ENCODE peak calls at places on chromosome 2, in ten cellular contexts. M is naive thymus-derived CD4-positive, alpha-beta T cell; J is A549; H is hepatocyte; O is ovary; S is iPS DF 6.9; P is CD4-positive, CD25-positive, alpha-beta regulatory T cell; K is heart right ventricle; B is tibial nerve; N is upper lobe of right lung. A is an unnamed sample. For H3K9me3, the result is how much of the 10 kb centered on the place peaks cover.

GRCh38 chr2:33111002-33111446 is 164.3 kb downstream of the LTBP1 start:
- DNase-seq in M (no peak), H (no peak), B (no peak), O (no peak), J (peak), K (no peak), N (no peak), P (no peak), S (no peak), A (no peak)

GRCh38 chr2:48383055-48383454 is 146.9 kb upstream of the STON1 start:
- DNase-seq in S (no peak), J (no peak), N (no peak), O (no peak), K (no peak), M (no peak), B (no peak), P (no peak), H (no peak), A (no peak)

GRCh38 chr2:221262651-221263050 is 309.5 kb downstream of the EPHA4 start:
- DNase-seq in B (no peak), M (no peak), J (no peak), K (no peak), P (no peak), H (no peak), N (no peak), O (no peak), S (no peak), A (no peak)

GRCh38 chr2:67399831-67400489 is 2.8 kb downstream of the ETAA1 start:
- DNase-seq in S (no peak), P (no peak), O (no peak), H (no peak), K (no peak), B (no peak), J (peak), M (no peak), N (no peak), A (no peak)

GRCh38 chr2:196066794-196067382 is 1.7 kb downstream of the DNAH7 start:
- DNase-seq in N (no peak), H (peak), S (no peak), K (no peak), P (no peak), B (no peak), O (no peak), J (peak), M (peak), A (no peak)

GRCh38 chr2:10778724-10779115 is 33.9 kb downstream of the PDIA6 start:
- DNase-seq in S (no peak), J (no peak), H (no peak), O (no peak), P (no peak), B (no peak), K (no peak), M (no peak), N (no peak), A (no peak)

GRCh38 chr2:24920813-24921441 is 890 bp upstream of the ADCY3 start:
- DNase-seq in N (no peak), M (no peak), P (no peak), S (no peak), O (no peak), H (no peak), K (no peak), B (no peak), J (peak), A (no peak)

GRCh38 chr2:85537600-85538506 is 1.1 kb upstream of the MAT2A start:
- DNase-seq in M (peak), S (no peak), H (peak), J (peak), B (peak), N (peak), K (peak), O (peak), P (no peak), A (no peak)

GRCh38 chr2:165924950-165925349 is 28.6 kb downstream of the TTC21B start:
- DNase-seq in M (no peak), J (no peak), N (no peak), S (no peak), P (no peak), K (no peak), B (no peak), O (no peak), H (no peak), A (no peak)

GRCh38 chr2:236618370-236618769 is 48.7 kb downstream of the ACKR3 start:
- DNase-seq in P (no peak), K (no peak), N (no peak), M (peak), S (no peak), H (no peak), O (no peak), J (no peak), B (no peak), A (no peak)

GRCh38 chr2:168649105-168649504 is 153.3 kb upstream of the NOSTRIN start:
- DNase-seq in K (peak), P (no peak), N (no peak), J (no peak), M (no peak), H (no peak), O (no peak), S (no peak), B (no peak), A (no peak)

GRCh38 chr2:10497797-10498251 is 49.7 kb upstream of the ODC1 start:
- DNase-seq in B (no peak), O (no peak), J (peak), K (no peak), S (no peak), P (peak), N (no peak), M (no peak), H (peak), A (peak)

GRCh38 chr2:146820672-146821071 is 1024.2 kb upstream of the ACVR2A start:
- DNase-seq in N (no peak), P (no peak), H (no peak), S (no peak), O (no peak), M (no peak), K (no peak), J (no peak), B (no peak), A (no peak)

GRCh38 chr2:1510184-1510583 is 96.9 kb downstream of the TPO start:
- DNase-seq in M (no peak), O (no peak), P (no peak), B (no peak), J (no peak), S (no peak), K (no peak), H (no peak), N (peak), A (no peak)

GRCh38 chr2:84781942-84782716 is 98.8 kb downstream of the TRABD2A start:
- DNase-seq in K (no peak), M (peak), J (no peak), H (peak), N (peak), B (no peak), P (no peak), O (no peak), S (no peak), A (no peak)

GRCh38 chr2:130366720-130367119 is 10.9 kb downstream of the PTPN18 start:
- DNase-seq in M (no peak), H (no peak), K (no peak), S (no peak), B (no peak), J (no peak), O (no peak), P (no peak), N (no peak), A (no peak)

GRCh38 chr2:1694371-1695271 is 49.7 kb downstream of the PXDN start:
- DNase-seq in H (no peak), P (no peak), O (no peak), N (peak), K (no peak), B (no peak), J (no peak), S (no peak), M (no peak), A (no peak)

GRCh38 chr2:19774788-19775156 is 127.0 kb downstream of the TTC32 start:
- DNase-seq in P (no peak), M (no peak), N (no peak), S (peak), O (no peak), H (no peak), B (no peak), J (no peak), K (no peak), A (no peak)

GRCh38 chr2:181574321-181574720 is 82.6 kb downstream of the CERKL start:
- DNase-seq in O (no peak), N (no peak), H (no peak), K (no peak), J (no peak), P (no peak), B (no peak), S (no peak), M (no peak), A (no peak)

GRCh38 chr2:26847663-26848335 is at the start of gene DPYSL5:
- DNase-seq in J (peak), S (no peak), B (no peak), M (peak), H (peak), O (no peak), P (no peak), N (no peak), K (peak), A (peak)

GRCh38 chr2:18047114-18047695 is 168.7 kb downstream of the KCNS3 start:
- DNase-seq in J (no peak), P (no peak), S (no peak), H (no peak), M (no peak), B (no peak), K (no peak), N (no peak), O (no peak), A (no peak)

GRCh38 chr2:223943135-223943534 is 2.0 kb downstream of the WDFY1 start:
- DNase-seq in N (no peak), J (no peak), O (no peak), H (no peak), M (no peak), S (no peak), K (no peak), B (no peak), P (no peak), A (no peak)

GRCh38 chr2:217733461-217733860 is 269.3 kb downstream of the TNS1 start:
- DNase-seq in O (no peak), H (no peak), K (no peak), J (no peak), B (no peak), M (no peak), S (no peak), P (no peak), N (no peak), A (no peak)

GRCh38 chr2:205692095-205692494 is 9.8 kb downstream of the NRP2 start:
- DNase-seq in J (no peak), S (no peak), B (no peak), K (no peak), H (no peak), O (no peak), M (no peak), N (no peak), P (no peak), A (no peak)

GRCh38 chr2:30382995-30383394 is 64.1 kb upstream of the LCLAT1 start:
- DNase-seq in S (no peak), K (no peak), H (no peak), O (no peak), N (no peak), B (no peak), J (no peak), M (no peak), P (no peak), A (no peak)

GRCh38 chr2:183035298-183035953 is 2.8 kb downstream of the NCKAP1 start:
- DNase-seq in K (no peak), N (no peak), O (no peak), S (no peak), B (no peak), J (peak), P (no peak), H (no peak), M (no peak), A (no peak)

GRCh38 chr2:237298323-237299118 is 115.4 kb downstream of the COL6A3 start:
- DNase-seq in P (no peak), H (peak), O (no peak), M (no peak), S (no peak), K (no peak), B (no peak), J (peak), N (peak), A (no peak)

GRCh38 chr2:168456526-168457176 is 579 bp downstream of the CERS6 start:
- DNase-seq in J (peak), H (peak), P (peak), K (peak), M (peak), S (no peak), B (no peak), O (peak), N (peak), A (no peak)

GRCh38 chr2:30232801-30233130 is 1.4 kb downstream of the LBH start:
- DNase-seq in M (peak), K (no peak), O (no peak), B (no peak), P (peak), H (no peak), S (no peak), J (no peak), N (no peak), A (no peak)

GRCh38 chr2:11028407-11028916 is 116.7 kb downstream of the KCNF1 start:
- DNase-seq in P (no peak), J (no peak), H (no peak), S (no peak), O (no peak), B (no peak), K (no peak), N (no peak), M (no peak), A (no peak)

GRCh38 chr2:72112421-72112820 is 35.2 kb downstream of the CYP26B1 start:
- DNase-seq in J (no peak), N (no peak), M (no peak), O (no peak), H (no peak), K (no peak), B (no peak), S (no peak), P (no peak), A (no peak)

GRCh38 chr2:212147921-212148513 is 390.6 kb downstream of the ERBB4 start:
- DNase-seq in O (no peak), M (no peak), K (no peak), B (no peak), J (peak), P (no peak), H (peak), S (no peak), N (no peak), A (no peak)

GRCh38 chr2:46985512-46985911 is 69.9 kb upstream of the MCFD2 start:
- DNase-seq in N (no peak), H (no peak), K (no peak), S (no peak), O (no peak), M (no peak), B (no peak), J (peak), P (no peak), A (no peak)

GRCh38 chr2:168165418-168165817 is 82.0 kb downstream of the STK39 start:
- DNase-seq in S (no peak), O (no peak), H (no peak), B (no peak), M (no peak), N (no peak), P (no peak), J (no peak), K (no peak), A (no peak)

GRCh38 chr2:72136933-72137497 is 10.6 kb downstream of the CYP26B1 start:
- DNase-seq in J (no peak), B (no peak), M (no peak), N (peak), H (no peak), P (no peak), O (no peak), S (no peak), K (no peak), A (no peak)

GRCh38 chr2:118089015-118089800 is 937 bp downstream of the INSIG2 start:
- DNase-seq in O (no peak), J (peak), K (no peak), B (no peak), S (no peak), P (no peak), N (no peak), H (peak), M (peak), A (no peak)

GRCh38 chr2:131520526-131520925 is 7.2 kb upstream of the CCDC74A start:
- DNase-seq in M (no peak), J (no peak), N (peak), B (no peak), K (no peak), O (no peak), H (no peak), P (no peak), S (no peak), A (no peak)

GRCh38 chr2:37819228-37819627 is 105.9 kb upstream of the RMDN2 start:
- DNase-seq in O (no peak), N (no peak), M (no peak), B (no peak), J (no peak), P (no peak), S (no peak), K (no peak), H (no peak), A (no peak)

GRCh38 chr2:198973785-198974184 is 484.0 kb downstream of the SATB2 start:
- DNase-seq in P (no peak), K (no peak), H (no peak), O (no peak), S (no peak), J (no peak), B (no peak), N (no peak), M (no peak), A (no peak)

GRCh38 chr2:198968585-198968984 is 489.2 kb downstream of the SATB2 start:
- DNase-seq in N (no peak), M (no peak), P (no peak), S (no peak), O (no peak), H (peak), J (no peak), K (no peak), B (no peak), A (no peak)

GRCh38 chr2:198975779-198976178 is 482.0 kb downstream of the SATB2 start:
- DNase-seq in J (no peak), K (no peak), N (no peak), M (no peak), P (no peak), H (no peak), O (no peak), B (no peak), S (no peak), A (no peak)

GRCh38 chr2:198973181-198973580 is 484.6 kb downstream of the SATB2 start:
- DNase-seq in K (no peak), S (no peak), O (no peak), N (no peak), H (no peak), B (no peak), P (no peak), M (no peak), J (no peak), A (no peak)
- H3K9me3 ChIP-seq in K (under half), S (under half), O (under half), N (under half), H (under half), B (under half), P (under half), M (under half), J (under half), A (under half)

GRCh38 chr2:161250864-161251436 is 57.3 kb upstream of the PSMD14 start:
- DNase-seq in N (no peak), K (no peak), M (no peak), B (no peak), S (no peak), O (no peak), P (no peak), J (peak), H (peak), A (no peak)
- H3K9me3 ChIP-seq in N (under half), K (under half), M (under half), B (under half), S (under half), O (under half), P (under half), J (under half), H (under half), A (under half)

DNA sequence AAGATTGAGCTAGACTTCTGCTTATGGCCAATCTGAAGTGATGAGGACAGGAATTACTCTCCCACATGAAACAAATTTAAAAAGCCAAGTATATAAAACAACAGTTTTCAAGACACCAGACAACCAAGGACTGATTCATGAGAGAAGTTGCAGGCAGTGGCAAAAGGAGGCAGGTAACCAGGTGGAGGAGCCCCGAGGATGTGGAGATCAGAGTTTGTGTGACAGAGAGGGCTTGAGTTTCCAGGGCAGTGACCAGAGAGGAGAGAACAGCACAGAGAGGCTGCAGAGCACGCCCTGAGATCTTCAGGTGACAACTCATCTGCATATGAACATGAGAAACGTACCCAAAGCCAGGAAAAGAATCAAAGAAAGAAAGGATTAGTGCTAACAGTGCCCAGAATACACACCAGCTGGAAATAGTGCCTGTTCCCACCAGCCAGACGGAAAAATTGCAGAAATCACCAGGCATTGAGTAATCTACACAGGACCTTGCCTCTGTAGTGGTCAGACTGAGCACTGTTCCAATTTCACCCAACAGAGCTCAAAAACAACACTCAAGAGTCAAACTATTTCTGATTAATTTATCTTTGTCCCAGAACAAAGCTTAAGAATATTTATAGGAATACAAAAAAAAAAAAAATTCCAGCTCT is 173.1 kb downstream of the SEPTIN10 start:
- DNase-seq in H (no peak), M (no peak), P (no peak), B (no peak), N (no peak), K (no peak), J (no peak), O (no peak), S (no peak), A (no peak)
- H3K9me3 ChIP-seq in H (under half), M (under half), P (under half), B (under half), N (under half), K (under half), J (under half), O (under half), S (under half), A (under half)

GRCh38 chr2:240532032-240532775 is 25.6 kb downstream of the ANKMY1 start:
- DNase-seq in O (no peak), S (no peak), H (no peak), K (no peak), M (no peak), N (no peak), P (no peak), B (no peak), J (peak), A (no peak)
- H3K9me3 ChIP-seq in O (under half), S (under half), H (under half), K (under half), M (under half), N (under half), P (under half), B (under half), J (under half), A (under half)

GRCh38 chr2:98859323-98859722 is 76.7 kb downstream of the CRACDL start:
- DNase-seq in J (no peak), N (no peak), P (no peak), O (no peak), B (no peak), H (no peak), S (no peak), M (no peak), K (no peak), A (no peak)
- H3K9me3 ChIP-seq in J (under half), N (under half), P (half or more), O (under half), B (under half), H (under half), S (under half), M (under half), K (under half), A (under half)

GRCh38 chr2:101478561-101479001 is 3.7 kb upstream of the RFX8 start:
- DNase-seq in B (no peak), S (no peak), N (no peak), H (no peak), O (no peak), J (no peak), P (no peak), M (no peak), K (no peak), A (no peak)
- H3K9me3 ChIP-seq in B (under half), S (under half), N (under half), H (under half), O (under half), J (under half), P (under half), M (under half), K (under half), A (under half)